ENCODE peak calls at places on chromosomes 16 and 17, in nine cellular contexts. A is Panc1; T is activated naive CD8-positive, alpha-beta T cell treated with anti-CD3 and anti-CD28 coated beads for 36 hours; Z is cardiac muscle cell; U is stimulated activated CD4-positive, alpha-beta T cell treated with anti-CD3 and anti-CD28 coated beads, Interleukin-15, amount 100 ng/mL, for 24 hours; J is SIG-M5; X is activated naive CD4-positive, alpha-beta T cell; R is epithelial cell of esophagus; H is thoracic aorta. Y is an unnamed sample.

GRCh38 chr17:33046361-33047255 is 55.0 kb downstream of the SPACA3 start:
- DNase-seq in A (no peak), T (no peak), Z (no peak), U (no peak), J (no peak), X (no peak), R (no peak), H (no peak), Y (no peak)

GRCh38 chr17:81486174-81486810 is 26.3 kb downstream of the ACTG1 start:
- DNase-seq in A (no peak), T (no peak), Z (no peak), U (no peak), J (no peak), X (no peak), R (no peak), H (no peak), Y (no peak)

GRCh38 chr16:1125471-1125870 is 27.4 kb upstream of the CACNA1H start:
- DNase-seq in A (no peak), T (peak), Z (peak), U (peak), J (no peak), X (no peak), R (no peak), H (no peak), Y (no peak)

GRCh38 chr17:60602385-60602742 is 2.4 kb downstream of the PPM1D start:
- DNase-seq in A (no peak), T (no peak), Z (peak), U (no peak), J (no peak), X (no peak), R (no peak), H (no peak), Y (no peak)

GRCh38 chr17:61574542-61575351 is 16.3 kb downstream of the NACA2 start:
- DNase-seq in A (no peak), T (no peak), Z (peak), U (no peak), J (no peak), X (no peak), R (peak), H (no peak), Y (no peak)

GRCh38 chr17:7242717-7243576 is 698 bp upstream of the GABARAP start:
- DNase-seq in A (peak), T (peak), Z (peak), U (peak), J (no peak), X (peak), R (peak), H (peak), Y (peak)

GRCh38 chr17:37614391-37614790 is 5.2 kb upstream of the SYNRG start:
- DNase-seq in A (no peak), T (no peak), Z (no peak), U (no peak), J (no peak), X (no peak), R (peak), H (no peak), Y (peak)

GRCh38 chr16:29312835-29313558 is 93.5 kb downstream of the NPIPB11 start:
- DNase-seq in A (no peak), T (no peak), Z (no peak), U (no peak), J (no peak), X (no peak), R (no peak), H (no peak), Y (no peak)

GRCh38 chr16:64738321-64738960 is 383.4 kb downstream of the CDH11 start:
- DNase-seq in A (no peak), T (no peak), Z (peak), U (no peak), J (no peak), X (no peak), R (peak), H (no peak), Y (no peak)

GRCh38 chr17:81329279-81329926 is 34.3 kb upstream of the SLC38A10 start:
- DNase-seq in A (no peak), T (no peak), Z (peak), U (no peak), J (no peak), X (no peak), R (peak), H (no peak), Y (peak)

GRCh38 chr16:75318737-75319136 is 67.3 kb upstream of the BCAR1 start:
- DNase-seq in A (no peak), T (no peak), Z (no peak), U (no peak), J (no peak), X (no peak), R (no peak), H (no peak), Y (no peak)

GRCh38 chr17:47257651-47258339 is 4.2 kb downstream of the ITGB3 start:
- DNase-seq in A (no peak), T (no peak), Z (peak), U (no peak), J (no peak), X (no peak), R (peak), H (no peak), Y (no peak)

GRCh38 chr17:44438634-44439033 is 49.2 kb upstream of the ITGA2B start:
- DNase-seq in A (no peak), T (no peak), Z (no peak), U (no peak), J (no peak), X (no peak), R (no peak), H (no peak), Y (no peak)

GRCh38 chr17:77842148-77842905 is 116.2 kb upstream of the TNRC6C start:
- DNase-seq in A (no peak), T (peak), Z (no peak), U (peak), J (no peak), X (no peak), R (no peak), H (no peak), Y (no peak)

GRCh38 chr16:47834485-47835024 is 321.2 kb downstream of the ABCC12 start:
- DNase-seq in A (no peak), T (no peak), Z (no peak), U (no peak), J (no peak), X (no peak), R (no peak), H (no peak), Y (no peak)

GRCh38 chr17:16486373-16487250 is 5.4 kb downstream of the LRRC75A start:
- DNase-seq in A (no peak), T (no peak), Z (peak), U (no peak), J (no peak), X (no peak), R (peak), H (peak), Y (no peak)

GRCh38 chr17:43125967-43126910 is 1.1 kb upstream of the BRCA1 start:
- DNase-seq in A (no peak), T (peak), Z (no peak), U (peak), J (no peak), X (no peak), R (no peak), H (no peak), Y (peak)

Y was measured in trophoblast cell.